ENCODE peak calls at places on chromosomes 16 and 17, in nine cellular contexts. N, P, G, R, S, Z, B, T and I are unnamed samples.
A peak's percentile ranks its signal among the peaks of the same experiment; 100 is the strongest.

GRCh38 chr16:61792194-61792904 is 243.9 kb downstream of the CDH8 start:
- DNase-seq in N (no peak), P (peak; percentile 94), G (no peak), R (no peak), S (no peak), Z (no peak), B (no peak), T (no peak), I (no peak)

GRCh38 chr16:54928016-54928356 is 2.7 kb upstream of the IRX5 start:
- DNase-seq in N (peak; percentile 30), P (peak; percentile 51), G (peak; percentile 28), R (no peak), S (no peak), Z (no peak), B (no peak), T (no peak), I (no peak)

GRCh38 chr16:2473425-2473926 is 1.5 kb upstream of the TBC1D24 start:
- DNase-seq in N (no peak), P (no peak), G (no peak), R (no peak), S (no peak), Z (peak; percentile 53), B (no peak), T (no peak), I (no peak)

GRCh38 chr16:89193021-89193575 is 7.2 kb downstream of the SLC22A31 start:
- DNase-seq in N (peak; percentile 74), P (peak; percentile 61), G (no peak), R (no peak), S (no peak), Z (no peak), B (peak; percentile 53), T (peak; percentile 10), I (no peak)

GRCh38 chr16:74736531-74737157 is 36.0 kb upstream of the MLKL start:
- DNase-seq in N (no peak), P (peak; percentile 25), G (no peak), R (no peak), S (no peak), Z (no peak), B (peak; percentile 36), T (no peak), I (no peak)

GRCh38 chr16:75593825-75594820 is 27.9 kb downstream of the GABARAPL2 start:
- DNase-seq in N (peak; percentile 36), P (peak; percentile 58), G (no peak), R (no peak), S (no peak), Z (peak; percentile 52), B (no peak), T (no peak), I (no peak)

GRCh38 chr16:79451196-79451816 is 149.2 kb downstream of the MAF start:
- DNase-seq in N (peak; percentile 8), P (no peak), G (no peak), R (no peak), S (no peak), Z (no peak), B (no peak), T (no peak), I (no peak)

GRCh38 chr17:57570740-57571344 is 174.3 kb downstream of the CCDC182 start:
- DNase-seq in N (no peak), P (no peak), G (no peak), R (no peak), S (no peak), Z (peak; percentile 93), B (no peak), T (no peak), I (no peak)

GRCh38 chr16:87407511-87408112 is 15.5 kb downstream of the MAP1LC3B start:
- DNase-seq in N (no peak), P (peak; percentile 17), G (no peak), R (no peak), S (no peak), Z (no peak), B (peak; percentile 68), T (no peak), I (no peak)

GRCh38 chr17:69921046-69921445 is 154.0 kb upstream of the KCNJ16 start:
- DNase-seq in N (no peak), P (no peak), G (no peak), R (no peak), S (no peak), Z (no peak), B (no peak), T (no peak), I (no peak)

GRCh38 chr17:8924595-8924994 is 40.9 kb downstream of the PIK3R5 start:
- DNase-seq in N (no peak), P (no peak), G (no peak), R (no peak), S (no peak), Z (no peak), B (no peak), T (no peak), I (no peak)

GRCh38 chr17:46056800-46057304 is 57.8 kb downstream of the STH start:
- DNase-seq in N (no peak), P (peak; percentile 74), G (no peak), R (no peak), S (no peak), Z (no peak), B (no peak), T (no peak), I (no peak)

GRCh38 chr17:15036238-15036637 is 228.9 kb downstream of the PMP22 start:
- DNase-seq in N (no peak), P (no peak), G (no peak), R (no peak), S (no peak), Z (no peak), B (no peak), T (no peak), I (no peak)

GRCh38 chr16:66475232-66475631 is 48.1 kb downstream of the BEAN1 start:
- DNase-seq in N (no peak), P (no peak), G (no peak), R (no peak), S (no peak), Z (no peak), B (no peak), T (no peak), I (no peak)

GRCh38 chr17:49165143-49165542 is 32.6 kb downstream of the B4GALNT2 start:
- DNase-seq in N (no peak), P (no peak), G (no peak), R (no peak), S (no peak), Z (no peak), B (no peak), T (no peak), I (no peak)

GRCh38 chr16:28309811-28310311 is 17.5 kb downstream of the SBK1 start:
- DNase-seq in N (peak; percentile 85), P (no peak), G (peak; percentile 88), R (peak; percentile 71), S (no peak), Z (no peak), B (no peak), T (no peak), I (no peak)

GRCh38 chr16:2213817-2214720 is 571 bp downstream of the PGP start:
- DNase-seq in N (peak; percentile 33), P (peak; percentile 31), G (no peak), R (no peak), S (no peak), Z (no peak), B (no peak), T (no peak), I (no peak)

GRCh38 chr16:11871193-11871592 is 19.9 kb upstream of the RSL1D1 start:
- DNase-seq in N (no peak), P (peak; percentile 45), G (no peak), R (no peak), S (no peak), Z (no peak), B (no peak), T (no peak), I (no peak)

GRCh38 chr16:8183186-8184099 is 406.9 kb downstream of the TMEM114 start:
- DNase-seq in N (no peak), P (no peak), G (no peak), R (no peak), S (no peak), Z (no peak), B (no peak), T (no peak), I (no peak)

GRCh38 chr17:64009571-64010402 is 10.6 kb downstream of the ICAM2 start:
- DNase-seq in N (no peak), P (peak; percentile 52), G (no peak), R (no peak), S (no peak), Z (no peak), B (no peak), T (no peak), I (no peak)

GRCh38 chr17:48825446-48826381 is 5.1 kb upstream of the CALCOCO2 start:
- DNase-seq in N (no peak), P (peak; percentile 62), G (no peak), R (no peak), S (no peak), Z (no peak), B (no peak), T (no peak), I (no peak)

GRCh38 chr17:81200695-81201580 is 21.8 kb downstream of the CEP131 start:
- DNase-seq in N (no peak), P (peak; percentile 56), G (no peak), R (no peak), S (peak; percentile 59), Z (peak; percentile 17), B (no peak), T (no peak), I (no peak)

GRCh38 chr17:78384479-78385175 is 6.2 kb downstream of the PGS1 start:
- DNase-seq in N (peak; percentile 31), P (no peak), G (no peak), R (no peak), S (no peak), Z (no peak), B (no peak), T (no peak), I (no peak)

GRCh38 chr16:74107795-74108610 is 188.6 kb upstream of the PSMD7 start:
- DNase-seq in N (peak; percentile 41), P (peak; percentile 47), G (peak; percentile 3), R (no peak), S (no peak), Z (peak; percentile 15), B (no peak), T (peak; percentile 16), I (no peak)

GRCh38 chr16:12558641-12559040 is 245.0 kb downstream of the CPPED1 start:
- DNase-seq in N (no peak), P (no peak), G (no peak), R (no peak), S (no peak), Z (no peak), B (no peak), T (no peak), I (no peak)

GRCh38 chr17:44095647-44096496 is 25.3 kb downstream of the G6PC3 start:
- DNase-seq in N (no peak), P (peak; percentile 93), G (no peak), R (no peak), S (peak; percentile 57), Z (peak; percentile 80), B (no peak), T (peak; percentile 52), I (peak; percentile 57)

GRCh38 chr17:45147102-45147580 is 1.1 kb upstream of the HEXIM1 start:
- DNase-seq in N (no peak), P (no peak), G (no peak), R (no peak), S (no peak), Z (no peak), B (peak; percentile 78), T (no peak), I (no peak)

GRCh38 chr17:19724501-19725420 is 8.4 kb upstream of the SLC47A2 start:
- DNase-seq in N (peak; percentile 75), P (peak; percentile 38), G (peak; percentile 37), R (no peak), S (no peak), Z (no peak), B (peak; percentile 76), T (no peak), I (no peak)

GRCh38 chr17:40568074-40568836 is 3.0 kb upstream of the CCR7 start:
- DNase-seq in N (no peak), P (no peak), G (no peak), R (no peak), S (no peak), Z (no peak), B (no peak), T (no peak), I (no peak)